ENCODE peak calls at places on chromosomes 5 and 9, in five cellular contexts. F is NCI-H1105 treated with DMSO at 0.1 percent for 48 hours; O is neuronal stem cell; W is natural killer cell treated with Interleukin-12 subunit alpha and Interleukin-12 subunit beta and Interleukin-15 and Interleukin-18, amount 100 ng/mL, for 72 hours; H is A673. L is an unnamed sample.

GRCh38 chr9:81685763-81686613 is 3.4 kb downstream of the TLE1 start:
- DNase-seq in W (no peak), H (no peak), F (no peak), O (no peak), L (no peak)

GRCh38 chr5:79074641-79075040 is 5.1 kb downstream of the BHMT2 start:
- DNase-seq in H (peak; percentile 18), O (no peak), F (no peak), W (no peak), L (no peak)

GRCh38 chr5:174378116-174378874 is 332.8 kb downstream of the NSG2 start:
- DNase-seq in O (no peak), W (no peak), H (no peak), F (no peak), L (no peak)

GRCh38 chr9:135329571-135330306 is 149.8 kb upstream of the PPP1R26 start:
- DNase-seq in F (peak; percentile 48), H (peak; percentile 62), W (no peak), O (no peak), L (no peak)

GRCh38 chr9:127133739-127134167 is 11.3 kb upstream of the ANGPTL2 start:
- DNase-seq in W (no peak), F (no peak), H (no peak), O (no peak), L (no peak)

GRCh38 chr5:176889321-176890280 is 9.5 kb downstream of the HK3 start:
- DNase-seq in F (no peak), H (no peak), W (peak; percentile 54), O (no peak), L (no peak)

GRCh38 chr5:139251281-139251687 is 42.3 kb upstream of the MATR3 start:
- DNase-seq in O (no peak), F (no peak), W (no peak), H (no peak), L (peak; percentile 81)

GRCh38 chr9:113238859-113239231 is 17.5 kb downstream of the SLC31A1 start:
- DNase-seq in O (no peak), H (peak; percentile 47), F (no peak), W (no peak), L (no peak)

GRCh38 chr5:122547219-122547618 is 227.7 kb upstream of the SNX2 start:
- DNase-seq in H (no peak), O (no peak), F (no peak), W (no peak), L (no peak)

GRCh38 chr5:57939771-57940170 is 457.2 kb upstream of the ACTBL2 start:
- DNase-seq in O (no peak), W (no peak), F (no peak), H (no peak), L (no peak)

GRCh38 chr9:121472361-121472910 is 27.2 kb downstream of the GGTA1 start:
- DNase-seq in W (no peak), O (no peak), F (no peak), H (no peak), L (no peak)

GRCh38 chr9:28073278-28073677 is 500.0 kb upstream of the C9orf72 start:
- DNase-seq in O (peak; percentile 38), F (peak; percentile 44), W (no peak), H (peak; percentile 75), L (peak; percentile 46)

GRCh38 chr5:139058121-139058520 is 140.0 kb downstream of the SIL1 start:
- DNase-seq in F (no peak), O (no peak), H (no peak), W (no peak), L (no peak)

GRCh38 chr5:141636413-141637265 is at the start of the genes HDAC3 and RELL2:
- DNase-seq in F (peak; percentile 55), W (peak; percentile 93), O (peak; percentile 91), H (peak; percentile 94), L (peak; percentile 90)

GRCh38 chr9:107020040-107020530 is 157.1 kb downstream of the ZNF462 start:
- DNase-seq in H (peak; percentile 5), O (peak; percentile 35), F (no peak), W (no peak), L (no peak)

L was measured in NAMALWA.